ENCODE peak calls at places on chromosomes 7 and 10, in ten cellular contexts. N is hypothalamus; S is WERI-Rb-1; Y is stimulated activated CD4-positive, alpha-beta T cell treated with anti-CD3 and anti-CD28 coated beads, Interleukin-4, amount 100 ng/mL, for 24 hours; O is activated naive CD4-positive, alpha-beta T cell; X is A549; U is hepatocyte; H is NCI-H146; L is iPS DF 19.7; J is T-helper 2 cell. R is an unnamed sample.

GRCh38 chr10:14181197-14181936 is 149.4 kb downstream of the FRMD4A start:
- DNase-seq in Y (no peak), H (no peak), S (no peak), U (no peak), O (no peak), J (no peak), X (no peak), N (no peak), L (no peak), R (no peak)

GRCh38 chr7:81415181-81415580 is 354.7 kb downstream of the HGF start:
- DNase-seq in L (no peak), X (no peak), J (no peak), N (no peak), O (no peak), S (no peak), Y (no peak), U (no peak), H (no peak), R (no peak)

GRCh38 chr10:103238506-103239252 is 7.0 kb upstream of the RPEL1 start:
- DNase-seq in L (peak; percentile 56), H (peak; percentile 18), O (no peak), J (no peak), N (no peak), Y (no peak), X (peak; percentile 59), S (peak; percentile 48), U (peak; percentile 74), R (no peak)

GRCh38 chr7:14598978-14599377 is 303.6 kb downstream of the DGKB start:
- DNase-seq in N (no peak), U (no peak), L (no peak), H (no peak), S (no peak), J (no peak), Y (no peak), X (no peak), O (no peak), R (no peak)

GRCh38 chr7:124919841-124920240 is 9.8 kb downstream of the POT1 start:
- DNase-seq in O (no peak), N (no peak), S (no peak), X (no peak), L (no peak), U (no peak), J (no peak), H (no peak), Y (no peak), R (no peak)

GRCh38 chr7:50641442-50642405 is 76.5 kb upstream of the DDC start:
- DNase-seq in U (no peak), X (no peak), J (no peak), Y (no peak), S (peak; percentile 16), O (no peak), N (peak; percentile 66), L (no peak), H (peak; percentile 83), R (no peak)

GRCh38 chr7:27210441-27211083 is 10.7 kb upstream of the HOXA13 start:
- DNase-seq in S (peak; percentile 51), Y (peak; percentile 49), L (no peak), N (no peak), O (no peak), H (no peak), J (no peak), U (peak; percentile 82), X (peak; percentile 79), R (peak; percentile 53)

GRCh38 chr7:73850212-73850611 is 7.9 kb upstream of the METTL27 start:
- DNase-seq in H (no peak), N (no peak), X (no peak), O (no peak), L (no peak), J (no peak), Y (no peak), S (no peak), U (no peak), R (peak; percentile 54)

GRCh38 chr10:16505168-16505567 is 16.5 kb downstream of the C1QL3 start:
- DNase-seq in U (no peak), Y (no peak), J (no peak), S (no peak), N (no peak), H (no peak), X (no peak), O (no peak), L (no peak), R (no peak)

GRCh38 chr7:124276005-124276606 is 243.2 kb upstream of the TMEM229A start:
- DNase-seq in L (no peak), O (no peak), J (no peak), Y (no peak), X (peak; percentile 1), N (no peak), S (peak; percentile 56), H (no peak), U (peak; percentile 41), R (peak; percentile 68)

GRCh38 chr10:35446439-35446838 is 110.1 kb downstream of the CCNY start:
- DNase-seq in U (no peak), N (no peak), H (no peak), S (no peak), J (no peak), X (no peak), O (no peak), L (no peak), Y (no peak), R (no peak)

GRCh38 chr7:44581426-44581906 is 565 bp downstream of the TMED4 start:
- DNase-seq in X (no peak), H (peak; percentile 47), S (peak; percentile 25), U (peak; percentile 43), N (no peak), L (no peak), O (peak; percentile 33), J (peak; percentile 15), Y (peak; percentile 50), R (no peak)

R was measured in A172.